ENCODE peak calls at places on chromosomes 4 and X, in ten cellular contexts. E is hepatocyte, M is A673, U is foreskin fibroblast, T is GM23338, J is ascending aorta, A is tibial nerve, P is adrenal gland, Q is GM12865, V is heart right ventricle. K is an unnamed sample.

GRCh38 chrX:86806786-86807185 is 658.5 kb downstream of the DACH2 start:
- DNase-seq in E (peak), M (peak), U (no peak), T (peak), J (no peak), A (no peak), P (no peak), Q (peak), V (no peak), K (no peak)

GRCh38 chr4:15110120-15110571 is 107.9 kb downstream of the CPEB2 start:
- DNase-seq in E (peak), M (no peak), U (no peak), T (no peak), J (no peak), A (no peak), P (no peak), Q (no peak), V (no peak), K (no peak)

GRCh38 chr4:77092832-77093800 is 17.3 kb upstream of the CCNI start:
- DNase-seq in E (no peak), M (peak), U (no peak), T (no peak), J (no peak), A (no peak), P (no peak), Q (no peak), V (no peak), K (no peak)

GRCh38 chrX:152913915-152914314 is 16.0 kb downstream of the ZNF185 start:
- DNase-seq in E (no peak), M (no peak), U (no peak), T (no peak), J (no peak), A (no peak), P (no peak), Q (no peak), V (no peak), K (no peak)

GRCh38 chr4:76764251-76764650 is 133.7 kb downstream of the SOWAHB start:
- DNase-seq in E (no peak), M (no peak), U (peak), T (peak), J (no peak), A (no peak), P (no peak), Q (no peak), V (no peak), K (no peak)

GRCh38 chr4:32172086-32172485 is 1451.9 kb downstream of the PCDH7 start:
- DNase-seq in E (no peak), M (no peak), U (peak), T (no peak), J (no peak), A (no peak), P (no peak), Q (no peak), V (no peak), K (no peak)

GRCh38 chr4:11503166-11503565 is 74.5 kb upstream of the HS3ST1 start:
- DNase-seq in E (no peak), M (no peak), U (no peak), T (no peak), J (no peak), A (no peak), P (peak), Q (no peak), V (peak), K (peak)

GRCh38 chrX:10040961-10041360 is 73.8 kb downstream of the CLDN34 start:
- DNase-seq in E (no peak), M (no peak), U (no peak), T (no peak), J (no peak), A (no peak), P (no peak), Q (no peak), V (no peak), K (no peak)

GRCh38 chr4:153176938-153177337 is 27.3 kb upstream of the TRIM2 start:
- DNase-seq in E (no peak), M (no peak), U (no peak), T (peak), J (no peak), A (no peak), P (no peak), Q (no peak), V (no peak), K (no peak)

GRCh38 chr4:6372649-6373525 is 99.5 kb downstream of the PPP2R2C start:
- DNase-seq in E (peak), M (peak), U (peak), T (peak), J (no peak), A (no peak), P (no peak), Q (peak), V (no peak), K (no peak)

GRCh38 chr4:21948347-21949072 is at the start of gene KCNIP4:
- DNase-seq in E (peak), M (peak), U (peak), T (peak), J (no peak), A (no peak), P (no peak), Q (no peak), V (no peak), K (no peak)

GRCh38 chr4:122617597-122618593 is 3.0 kb downstream of the IL21 start:
- DNase-seq in E (no peak), M (no peak), U (no peak), T (peak), J (no peak), A (no peak), P (no peak), Q (no peak), V (no peak), K (peak)

GRCh38 chr4:113893546-113893945 is 85.9 kb downstream of the ARSJ start:
- DNase-seq in E (no peak), M (no peak), U (no peak), T (no peak), J (no peak), A (no peak), P (no peak), Q (no peak), V (no peak), K (no peak)

GRCh38 chr4:7282094-7282370 is 89.7 kb downstream of the SORCS2 start:
- DNase-seq in E (no peak), M (no peak), U (no peak), T (no peak), J (no peak), A (no peak), P (no peak), Q (no peak), V (no peak), K (no peak)

GRCh38 chrX:40496728-40497127 is 84.0 kb upstream of the ATP6AP2 start:
- DNase-seq in E (peak), M (peak), U (no peak), T (peak), J (no peak), A (no peak), P (no peak), Q (peak), V (peak), K (no peak)

GRCh38 chr4:74545488-74545887 is 100.6 kb downstream of the AREG start:
- DNase-seq in E (no peak), M (peak), U (no peak), T (no peak), J (no peak), A (peak), P (no peak), Q (no peak), V (no peak), K (no peak)

GRCh38 chrX:123570011-123570590 is 162.8 kb downstream of the THOC2 start:
- DNase-seq in E (no peak), M (no peak), U (no peak), T (no peak), J (no peak), A (no peak), P (no peak), Q (no peak), V (no peak), K (no peak)

GRCh38 chrX:16839852-16840460 is 30.2 kb downstream of the RBBP7 start:
- DNase-seq in E (peak), M (peak), U (peak), T (no peak), J (no peak), A (no peak), P (peak), Q (no peak), V (no peak), K (no peak)

GRCh38 chr4:77415689-77416088 is 189.9 kb upstream of the CXCL13 start:
- DNase-seq in E (no peak), M (no peak), U (no peak), T (no peak), J (no peak), A (no peak), P (no peak), Q (no peak), V (no peak), K (no peak)

GRCh38 chr4:38237139-38237538 is 276.9 kb downstream of the PTTG2 start:
- DNase-seq in E (no peak), M (no peak), U (peak), T (peak), J (no peak), A (no peak), P (no peak), Q (no peak), V (no peak), K (no peak)

GRCh38 chrX:136847874-136848273 is 32.7 kb downstream of the RBMX start:
- DNase-seq in E (no peak), M (no peak), U (no peak), T (no peak), J (no peak), A (no peak), P (no peak), Q (no peak), V (no peak), K (no peak)

GRCh38 chrX:98067611-98068010 is 1183.9 kb downstream of the RPA4 start:
- DNase-seq in E (peak), M (no peak), U (no peak), T (no peak), J (no peak), A (no peak), P (no peak), Q (no peak), V (no peak), K (no peak)

GRCh38 chr4:30537462-30537861 is 182.7 kb upstream of the PCDH7 start:
- DNase-seq in E (peak), M (peak), U (no peak), T (no peak), J (no peak), A (no peak), P (no peak), Q (no peak), V (no peak), K (no peak)

GRCh38 chr4:136713140-136713539 is 819.2 kb downstream of the PCDH18 start:
- DNase-seq in E (no peak), M (peak), U (no peak), T (peak), J (no peak), A (no peak), P (no peak), Q (peak), V (no peak), K (no peak)

GRCh38 chr4:44738615-44739014 is 12.3 kb upstream of the GNPDA2 start:
- DNase-seq in E (peak), M (peak), U (no peak), T (peak), J (no peak), A (no peak), P (no peak), Q (peak), V (no peak), K (no peak)

GRCh38 chr4:147056951-147057630 is 111.4 kb upstream of the TTC29 start:
- DNase-seq in E (no peak), M (peak), U (no peak), T (no peak), J (no peak), A (no peak), P (no peak), Q (peak), V (no peak), K (no peak)
- H3K4me3 ChIP-seq in E (peak), M (peak), U (peak), T (peak), J (peak), A (peak), P (no peak), Q (peak), V (peak), K (no peak)

GRCh38 chr4:67288964-67289363 is 256.3 kb downstream of the CENPC start:
- DNase-seq in E (peak), M (peak), U (no peak), T (peak), J (no peak), A (no peak), P (no peak), Q (peak), V (no peak), K (no peak)
- TF ChIP-seq CTCF in E (peak), M (peak), U (no peak), T (peak), J (no peak), A (no peak), P (no peak), Q (peak), V (no peak), K (no peak)

GRCh38 chr4:107035711-107036601 is at the start of gene DKK2:
- DNase-seq in E (peak), M (peak), U (peak), T (peak), J (no peak), A (peak), P (no peak), Q (no peak), V (no peak), K (peak)
- H3K4me3 ChIP-seq in E (peak), M (peak), U (peak), T (peak), J (peak), A (peak), P (no peak), Q (no peak), V (peak), K (no peak)

GRCh38 chrX:109709129-109709631 is 23.9 kb downstream of the ACSL4 start:
- DNase-seq in E (no peak), M (peak), U (peak), T (peak), J (no peak), A (no peak), P (no peak), Q (peak), V (no peak), K (no peak)

GRCh38 chrX:109714340-109714958 is 18.6 kb downstream of the ACSL4 start:
- DNase-seq in E (no peak), M (no peak), U (peak), T (no peak), J (no peak), A (no peak), P (no peak), Q (no peak), V (no peak), K (no peak)

GRCh38 chrX:109707322-109707721 is 25.7 kb downstream of the ACSL4 start:
- DNase-seq in E (no peak), M (no peak), U (no peak), T (no peak), J (no peak), A (no peak), P (no peak), Q (no peak), V (peak), K (no peak)

GRCh38 chrX:109704563-109704962 is 28.5 kb downstream of the ACSL4 start:
- DNase-seq in E (no peak), M (no peak), U (no peak), T (no peak), J (no peak), A (no peak), P (no peak), Q (peak), V (no peak), K (no peak)

GRCh38 chrX:109710181-109710580 is 22.9 kb downstream of the ACSL4 start:
- DNase-seq in E (no peak), M (no peak), U (no peak), T (no peak), J (no peak), A (no peak), P (no peak), Q (no peak), V (no peak), K (no peak)
- TF ChIP-seq CTCF in E (no peak), M (no peak), U (no peak), T (no peak), J (no peak), A (no peak), P (no peak), Q (no peak), V (no peak), K (no peak)

GRCh38 chr4:663046-663437 is 11.0 kb downstream of the ATP5ME start:
- DNase-seq in E (no peak), M (no peak), U (no peak), T (no peak), J (no peak), A (no peak), P (no peak), Q (no peak), V (no peak), K (no peak)
- H3K4me3 ChIP-seq in E (peak), M (peak), U (no peak), T (peak), J (peak), A (peak), P (no peak), Q (peak), V (peak), K (peak)

DNA sequence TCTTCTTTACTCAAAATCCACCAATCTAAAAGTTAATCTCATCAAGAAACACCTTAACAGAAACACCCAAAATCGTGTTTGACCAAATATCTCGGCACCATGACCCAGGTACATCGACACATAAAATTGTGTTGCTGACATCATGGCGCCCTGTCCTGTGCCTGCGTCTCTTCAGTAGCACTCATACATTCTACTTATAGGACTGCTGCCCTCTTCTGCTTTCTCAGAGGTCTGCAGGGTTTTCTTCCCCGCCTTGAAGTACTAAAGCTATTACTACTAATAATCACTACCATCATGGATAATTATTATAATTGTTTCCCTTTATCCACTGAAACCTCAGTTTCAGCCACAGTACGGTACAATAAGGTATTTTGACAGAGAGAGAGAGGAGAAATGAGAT is 1403.1 kb upstream of the TENM3 start:
- DNase-seq in E (no peak), M (peak), U (no peak), T (peak), J (no peak), A (no peak), P (no peak), Q (peak), V (no peak), K (no peak)
- TF ChIP-seq CTCF in E (no peak), M (peak), U (no peak), T (peak), J (no peak), A (no peak), P (no peak), Q (peak), V (peak), K (no peak)

DNA sequence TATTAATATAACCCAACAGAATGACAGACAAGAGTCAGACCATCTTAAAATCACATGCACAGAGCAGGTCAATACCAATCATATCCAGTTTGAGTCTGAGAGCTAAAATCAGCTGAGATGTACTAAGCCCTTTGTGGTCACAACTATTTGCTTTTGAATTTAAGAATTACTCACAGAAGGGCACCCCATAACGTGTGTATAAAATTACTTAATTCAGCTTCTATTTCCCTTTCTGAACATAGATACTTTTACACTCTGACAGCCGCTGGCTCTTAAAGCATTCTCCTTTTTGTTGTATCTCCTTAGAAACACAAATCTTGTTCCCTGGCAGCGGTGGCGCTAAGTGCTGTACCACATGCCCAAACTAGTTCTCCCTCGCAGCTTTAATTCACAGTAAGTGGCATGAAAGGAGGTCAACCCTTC is 14.8 kb upstream of the PPARGC1A start:
- DNase-seq in E (no peak), M (no peak), U (no peak), T (no peak), J (no peak), A (no peak), P (no peak), Q (no peak), V (no peak), K (no peak)
- H3K4me3 ChIP-seq in E (no peak), M (no peak), U (no peak), T (no peak), J (no peak), A (no peak), P (no peak), Q (no peak), V (no peak), K (no peak)

GRCh38 chr4:186159613-186160012 is 31.8 kb upstream of the CYP4V2 start:
- DNase-seq in E (peak), M (no peak), U (no peak), T (peak), J (no peak), A (no peak), P (no peak), Q (no peak), V (no peak), K (no peak)

GRCh38 chr4:186158021-186158859 is 33.1 kb upstream of the CYP4V2 start:
- DNase-seq in E (peak), M (no peak), U (no peak), T (peak), J (no peak), A (no peak), P (no peak), Q (no peak), V (no peak), K (no peak)

GRCh38 chr4:186158966-186159365 is 32.4 kb upstream of the CYP4V2 start:
- DNase-seq in E (peak), M (no peak), U (no peak), T (no peak), J (no peak), A (no peak), P (no peak), Q (no peak), V (no peak), K (no peak)

GRCh38 chr4:186166852-186167512 is 24.4 kb upstream of the CYP4V2 start:
- DNase-seq in E (peak), M (no peak), U (no peak), T (peak), J (no peak), A (no peak), P (no peak), Q (no peak), V (no peak), K (no peak)

GRCh38 chr4:186161138-186161537 is 30.2 kb upstream of the CYP4V2 start:
- DNase-seq in E (peak), M (no peak), U (no peak), T (peak), J (no peak), A (no peak), P (no peak), Q (peak), V (no peak), K (no peak)
- TF ChIP-seq CTCF in E (no peak), M (no peak), U (no peak), T (no peak), J (no peak), A (no peak), P (no peak), Q (no peak), V (no peak), K (no peak)

DNA sequence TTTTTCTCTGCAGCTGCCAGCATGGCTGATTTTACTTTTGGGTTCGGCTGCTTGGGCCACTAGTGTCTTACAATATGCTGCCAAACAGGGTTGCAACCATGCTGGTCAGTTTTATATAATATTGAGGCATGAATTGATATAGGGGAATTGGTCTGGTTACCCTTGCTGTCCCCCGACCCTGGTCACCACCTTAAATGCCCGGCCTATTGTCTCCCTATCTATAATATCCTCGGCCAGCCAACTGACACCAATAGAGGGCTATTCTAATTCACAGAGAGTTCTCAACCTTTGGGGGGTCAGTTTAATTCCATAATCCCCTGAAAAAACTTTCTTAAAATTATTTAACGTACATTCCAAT is 28.7 kb downstream of the SULT1E1 start:
- DNase-seq in E (no peak), M (no peak), U (no peak), T (no peak), J (no peak), A (no peak), P (no peak), Q (no peak), V (no peak), K (no peak)
- H3K4me3 ChIP-seq in E (no peak), M (no peak), U (no peak), T (no peak), J (no peak), A (no peak), P (no peak), Q (no peak), V (no peak), K (no peak)